ENCODE peak calls at places on chromosomes 6 and 20, in seven cellular contexts. L is activated CD8-positive, alpha-beta memory T cell treated with anti-CD3 and anti-CD28 coated beads, Interleukin-2, amount 10 ng/mL, durations not matched to agents 7 days and 5 days; E is amniotic stem cell; S is foreskin fibroblast; F is epithelial cell of proximal tubule; Y is CD8-positive, alpha-beta memory T cell; I is HTR-8/SVneo. W is an unnamed sample.

GRCh38 chr6:51678905-51679620 is 408.4 kb downstream of the PKHD1 start:
- DNase-seq in L (no peak), E (no peak), S (no peak), F (no peak), Y (no peak), I (no peak), W (no peak)

GRCh38 chr20:10731190-10731955 is 57.6 kb upstream of the JAG1 start:
- DNase-seq in L (no peak), E (no peak), S (peak), F (no peak), Y (no peak), I (peak), W (no peak)

GRCh38 chr6:45532626-45533258 is 155.0 kb upstream of the SUPT3H start:
- DNase-seq in L (no peak), E (no peak), S (no peak), F (no peak), Y (no peak), I (no peak), W (no peak)

GRCh38 chr6:40326689-40327404 is 260.3 kb downstream of the LRFN2 start:
- DNase-seq in L (no peak), E (no peak), S (no peak), F (no peak), Y (no peak), I (no peak), W (no peak)

GRCh38 chr20:58989196-58989595 is 8.1 kb downstream of the NELFCD start:
- DNase-seq in L (no peak), E (no peak), S (no peak), F (no peak), Y (no peak), I (no peak), W (no peak)

GRCh38 chr6:154613137-154613676 is 102.7 kb upstream of the CNKSR3 start:
- DNase-seq in L (no peak), E (peak), S (peak), F (peak), Y (no peak), I (peak), W (no peak)

GRCh38 chr6:150452642-150453243 is 83.9 kb downstream of the IYD start:
- DNase-seq in L (no peak), E (no peak), S (no peak), F (peak), Y (no peak), I (no peak), W (no peak)

GRCh38 chr6:118708736-118709135 is 57.3 kb upstream of the CEP85L start:
- DNase-seq in L (no peak), E (no peak), S (peak), F (no peak), Y (no peak), I (no peak), W (no peak)

GRCh38 chr6:112899541-112899940 is 552.4 kb downstream of the RFPL4B start:
- DNase-seq in L (no peak), E (no peak), S (no peak), F (no peak), Y (no peak), I (no peak), W (no peak)

GRCh38 chr6:116369540-116370327 is 1.0 kb upstream of the DSE start:
- DNase-seq in L (no peak), E (no peak), S (no peak), F (no peak), Y (no peak), I (no peak), W (no peak)

GRCh38 chr6:35048031-35048613 is 93.0 kb downstream of the TCP11 start:
- DNase-seq in L (no peak), E (no peak), S (no peak), F (no peak), Y (no peak), I (no peak), W (no peak)

GRCh38 chr20:34938466-34939163 is 17.0 kb downstream of the GSS start:
- DNase-seq in L (no peak), E (no peak), S (no peak), F (no peak), Y (no peak), I (no peak), W (no peak)

GRCh38 chr6:157392927-157393666 is 12.1 kb downstream of the ZDHHC14 start:
- DNase-seq in L (no peak), E (no peak), S (no peak), F (no peak), Y (no peak), I (no peak), W (no peak)

GRCh38 chr6:170263410-170263809 is 27.5 kb downstream of the DLL1 start:
- DNase-seq in L (no peak), E (no peak), S (no peak), F (no peak), Y (no peak), I (no peak), W (no peak)

W was measured in GM19239.